ENCODE peak calls at places on chromosomes 11 and 22, in six cellular contexts. One of them, this sample, is unnamed.

GRCh38 chr22:30205281-30206115 is 41.1 kb downstream of the LIF start:
- DNase-seq in dorsolateral prefrontal cortex: peak; percentile 74
- DNase-seq in kidney: peak; percentile 73
- DNase-seq in heart left ventricle: no peak
- DNase-seq in RWPE1: peak; percentile 33
- DNase-seq in H9: no peak
- DNase-seq in this sample: no peak

GRCh38 chr11:38530226-38530625 is 1932.2 kb upstream of the RAG2 start:
- DNase-seq in dorsolateral prefrontal cortex: no peak
- DNase-seq in kidney: no peak
- DNase-seq in heart left ventricle: no peak
- DNase-seq in RWPE1: no peak
- DNase-seq in H9: no peak
- DNase-seq in this sample: no peak

GRCh38 chr22:44811141-44811540 is 58.8 kb downstream of the ARHGAP8 start:
- DNase-seq in dorsolateral prefrontal cortex: no peak
- DNase-seq in kidney: peak; percentile 52
- DNase-seq in heart left ventricle: no peak
- DNase-seq in RWPE1: no peak
- DNase-seq in H9: no peak
- DNase-seq in this sample: no peak

GRCh38 chr22:37804886-37805857 is 2.6 kb upstream of the GCAT start:
- DNase-seq in dorsolateral prefrontal cortex: peak; percentile 93
- DNase-seq in kidney: peak; percentile 96
- DNase-seq in heart left ventricle: peak; percentile 97
- DNase-seq in RWPE1: peak; percentile 69
- DNase-seq in H9: peak; percentile 91
- DNase-seq in this sample: peak; percentile 31

GRCh38 chr22:48574776-48575566 is 1252.7 kb downstream of the BRD1 start:
- DNase-seq in dorsolateral prefrontal cortex: peak; percentile 79
- DNase-seq in kidney: peak; percentile 79
- DNase-seq in heart left ventricle: peak; percentile 49
- DNase-seq in RWPE1: no peak
- DNase-seq in H9: peak; percentile 82
- DNase-seq in this sample: no peak

GRCh38 chr11:88692306-88692705 is 354.8 kb upstream of the CTSC start:
- DNase-seq in dorsolateral prefrontal cortex: no peak
- DNase-seq in kidney: no peak
- DNase-seq in heart left ventricle: no peak
- DNase-seq in RWPE1: no peak
- DNase-seq in H9: no peak
- DNase-seq in this sample: no peak

GRCh38 chr11:118398797-118399564 is 2.4 kb upstream of the ATP5MG start:
- DNase-seq in dorsolateral prefrontal cortex: no peak
- DNase-seq in kidney: no peak
- DNase-seq in heart left ventricle: no peak
- DNase-seq in RWPE1: no peak
- DNase-seq in H9: no peak
- DNase-seq in this sample: no peak

GRCh38 chr22:40057652-40058051 is 62.9 kb downstream of the FAM83F start:
- DNase-seq in dorsolateral prefrontal cortex: no peak
- DNase-seq in kidney: no peak
- DNase-seq in heart left ventricle: no peak
- DNase-seq in RWPE1: no peak
- DNase-seq in H9: no peak
- DNase-seq in this sample: no peak

GRCh38 chr22:45922256-45922655 is 54.7 kb downstream of the WNT7B start:
- DNase-seq in dorsolateral prefrontal cortex: no peak
- DNase-seq in kidney: no peak
- DNase-seq in heart left ventricle: no peak
- DNase-seq in RWPE1: no peak
- DNase-seq in H9: no peak
- DNase-seq in this sample: no peak

GRCh38 chr11:45590743-45591142 is 74.7 kb downstream of the CHST1 start:
- DNase-seq in dorsolateral prefrontal cortex: peak; percentile 15
- DNase-seq in kidney: no peak
- DNase-seq in heart left ventricle: no peak
- DNase-seq in RWPE1: no peak
- DNase-seq in H9: no peak
- DNase-seq in this sample: no peak

GRCh38 chr11:97968071-97968470 is 1052.7 kb upstream of the CNTN5 start:
- DNase-seq in dorsolateral prefrontal cortex: no peak
- DNase-seq in kidney: no peak
- DNase-seq in heart left ventricle: no peak
- DNase-seq in RWPE1: no peak
- DNase-seq in H9: no peak
- DNase-seq in this sample: no peak

GRCh38 chr11:65927904-65928397 is 8.7 kb downstream of the DRAP1 start:
- DNase-seq in dorsolateral prefrontal cortex: no peak
- DNase-seq in kidney: peak; percentile 53
- DNase-seq in heart left ventricle: no peak
- DNase-seq in RWPE1: no peak
- DNase-seq in H9: no peak
- DNase-seq in this sample: no peak

GRCh38 chr11:35282226-35282882 is 137.0 kb downstream of the SLC1A2 start:
- DNase-seq in dorsolateral prefrontal cortex: no peak
- DNase-seq in kidney: no peak
- DNase-seq in heart left ventricle: no peak
- DNase-seq in RWPE1: no peak
- DNase-seq in H9: no peak
- DNase-seq in this sample: no peak

GRCh38 chr11:9396752-9397151 is 12.3 kb downstream of the IPO7 start:
- DNase-seq in dorsolateral prefrontal cortex: no peak
- DNase-seq in kidney: no peak
- DNase-seq in heart left ventricle: no peak
- DNase-seq in RWPE1: no peak
- DNase-seq in H9: no peak
- DNase-seq in this sample: no peak

GRCh38 chr11:47887910-47888569 is 39.9 kb upstream of the NUP160 start:
- DNase-seq in dorsolateral prefrontal cortex: no peak
- DNase-seq in kidney: no peak
- DNase-seq in heart left ventricle: no peak
- DNase-seq in RWPE1: no peak
- DNase-seq in H9: no peak
- DNase-seq in this sample: no peak

GRCh38 chr11:128448487-128448886 is 138.9 kb downstream of the ETS1 start:
- DNase-seq in dorsolateral prefrontal cortex: no peak
- DNase-seq in kidney: peak; percentile 85
- DNase-seq in heart left ventricle: no peak
- DNase-seq in RWPE1: peak; percentile 90
- DNase-seq in H9: peak; percentile 43
- DNase-seq in this sample: peak; percentile 81

GRCh38 chr11:59555601-59556114 is 44.3 kb downstream of the OR4D9 start:
- DNase-seq in dorsolateral prefrontal cortex: no peak
- DNase-seq in kidney: no peak
- DNase-seq in heart left ventricle: no peak
- DNase-seq in RWPE1: no peak
- DNase-seq in H9: no peak
- DNase-seq in this sample: no peak

GRCh38 chr22:37273126-37273845 is 9.0 kb upstream of the CYTH4 start:
- DNase-seq in dorsolateral prefrontal cortex: no peak
- DNase-seq in kidney: no peak
- DNase-seq in heart left ventricle: no peak
- DNase-seq in RWPE1: no peak
- DNase-seq in H9: no peak
- DNase-seq in this sample: no peak

GRCh38 chr11:133966924-133967598 is 10.3 kb upstream of the IGSF9B start:
- DNase-seq in dorsolateral prefrontal cortex: peak; percentile 84
- DNase-seq in kidney: no peak
- DNase-seq in heart left ventricle: peak; percentile 85
- DNase-seq in RWPE1: no peak
- DNase-seq in H9: peak; percentile 77
- DNase-seq in this sample: no peak

GRCh38 chr22:39206491-39206890 is 38.3 kb downstream of the PDGFB start:
- DNase-seq in dorsolateral prefrontal cortex: no peak
- DNase-seq in kidney: peak; percentile 64
- DNase-seq in heart left ventricle: no peak
- DNase-seq in RWPE1: no peak
- DNase-seq in H9: peak; percentile 20
- DNase-seq in this sample: no peak

GRCh38 chr22:50262460-50262911 is 1.0 kb upstream of the MAPK12 start:
- DNase-seq in dorsolateral prefrontal cortex: no peak
- DNase-seq in kidney: no peak
- DNase-seq in heart left ventricle: no peak
- DNase-seq in RWPE1: peak; percentile 60
- DNase-seq in H9: no peak
- DNase-seq in this sample: no peak

GRCh38 chr11:6229911-6230310 is 4.5 kb downstream of the FHIP1B start:
- DNase-seq in dorsolateral prefrontal cortex: no peak
- DNase-seq in kidney: no peak
- DNase-seq in heart left ventricle: no peak
- DNase-seq in RWPE1: no peak
- DNase-seq in H9: no peak
- DNase-seq in this sample: no peak

GRCh38 chr11:46661836-46662235 is 38.6 kb downstream of the ARHGAP1 start:
- DNase-seq in dorsolateral prefrontal cortex: no peak
- DNase-seq in kidney: no peak
- DNase-seq in heart left ventricle: no peak
- DNase-seq in RWPE1: no peak
- DNase-seq in H9: no peak
- DNase-seq in this sample: no peak

GRCh38 chr11:120424970-120425332 is 86.6 kb upstream of the GRIK4 start:
- DNase-seq in dorsolateral prefrontal cortex: no peak
- DNase-seq in kidney: no peak
- DNase-seq in heart left ventricle: no peak
- DNase-seq in RWPE1: no peak
- DNase-seq in H9: no peak
- DNase-seq in this sample: no peak

GRCh38 chr22:18033204-18033998 is 9.0 kb upstream of the MICAL3 start:
- DNase-seq in dorsolateral prefrontal cortex: no peak
- DNase-seq in kidney: no peak
- DNase-seq in heart left ventricle: no peak
- DNase-seq in RWPE1: no peak
- DNase-seq in H9: no peak
- DNase-seq in this sample: no peak

GRCh38 chr11:63869171-63869591 is 30.3 kb downstream of the MARK2 start:
- DNase-seq in dorsolateral prefrontal cortex: no peak
- DNase-seq in kidney: peak; percentile 56
- DNase-seq in heart left ventricle: no peak
- DNase-seq in RWPE1: peak; percentile 46
- DNase-seq in H9: no peak
- DNase-seq in this sample: peak; percentile 56

GRCh38 chr22:24578355-24579241 is 14.3 kb downstream of the LRRC75B start:
- DNase-seq in dorsolateral prefrontal cortex: no peak
- DNase-seq in kidney: no peak
- DNase-seq in heart left ventricle: no peak
- DNase-seq in RWPE1: peak; percentile 55
- DNase-seq in H9: no peak
- DNase-seq in this sample: peak; percentile 90

GRCh38 chr11:18723991-18724390 is 2.0 kb downstream of the IGSF22 start:
- DNase-seq in dorsolateral prefrontal cortex: no peak
- DNase-seq in kidney: no peak
- DNase-seq in heart left ventricle: no peak
- DNase-seq in RWPE1: no peak
- DNase-seq in H9: no peak
- DNase-seq in this sample: no peak

GRCh38 chr11:18720811-18721575 is 5.0 kb downstream of the IGSF22 start:
- DNase-seq in dorsolateral prefrontal cortex: peak; percentile 78
- DNase-seq in kidney: peak; percentile 94
- DNase-seq in heart left ventricle: peak; percentile 90
- DNase-seq in RWPE1: peak; percentile 18
- DNase-seq in H9: peak; percentile 96
- DNase-seq in this sample: no peak

GRCh38 chr11:18720086-18720810 is 5.7 kb downstream of the IGSF22 start:
- DNase-seq in dorsolateral prefrontal cortex: no peak
- DNase-seq in kidney: no peak
- DNase-seq in heart left ventricle: no peak
- DNase-seq in RWPE1: no peak
- DNase-seq in H9: no peak
- DNase-seq in this sample: peak; percentile 31

GRCh38 chr11:18722293-18722637 is 3.7 kb downstream of the IGSF22 start:
- DNase-seq in dorsolateral prefrontal cortex: no peak
- DNase-seq in kidney: no peak
- DNase-seq in heart left ventricle: no peak
- DNase-seq in RWPE1: no peak
- DNase-seq in H9: no peak
- DNase-seq in this sample: no peak

GRCh38 chr11:18721576-18722292 is 4.3 kb downstream of the IGSF22 start:
- DNase-seq in dorsolateral prefrontal cortex: peak; percentile 45
- DNase-seq in kidney: peak; percentile 85
- DNase-seq in heart left ventricle: no peak
- DNase-seq in RWPE1: peak; percentile 28
- DNase-seq in H9: peak; percentile 80
- DNase-seq in this sample: no peak
- H3K27ac ChIP-seq in dorsolateral prefrontal cortex: peak overlapping the region; percentile 16
- H3K27ac ChIP-seq in kidney: no peak overlapping the region
- H3K27ac ChIP-seq in heart left ventricle: peak overlapping the region; percentile 57
- H3K27ac ChIP-seq in RWPE1: no peak overlapping the region
- H3K27ac ChIP-seq in H9: no peak overlapping the region
- H3K27ac ChIP-seq in this sample: peak overlapping the region; percentile 45

GRCh38 chr11:369336-370018 is at the start of gene B4GALNT4:
- DNase-seq in dorsolateral prefrontal cortex: peak; percentile 66
- DNase-seq in kidney: peak; percentile 74
- DNase-seq in heart left ventricle: no peak
- DNase-seq in RWPE1: peak; percentile 68
- DNase-seq in H9: no peak
- DNase-seq in this sample: no peak
- H3K27ac ChIP-seq in dorsolateral prefrontal cortex: peak within 1 kb of the TSS; percentile 73
- H3K27ac ChIP-seq in kidney: no peak within 1 kb of the TSS
- H3K27ac ChIP-seq in heart left ventricle: no peak within 1 kb of the TSS
- H3K27ac ChIP-seq in RWPE1: peak within 1 kb of the TSS; percentile 69
- H3K27ac ChIP-seq in H9: no peak within 1 kb of the TSS
- H3K27ac ChIP-seq in this sample: no peak within 1 kb of the TSS

GRCh38 chr11:12131943-12132789 is 21.8 kb downstream of the MICAL2 start:
- DNase-seq in dorsolateral prefrontal cortex: no peak
- DNase-seq in kidney: no peak
- DNase-seq in heart left ventricle: no peak
- DNase-seq in RWPE1: no peak
- DNase-seq in H9: no peak
- DNase-seq in this sample: no peak
- H3K27ac ChIP-seq in dorsolateral prefrontal cortex: peak overlapping the region; percentile 15
- H3K27ac ChIP-seq in kidney: no peak overlapping the region
- H3K27ac ChIP-seq in heart left ventricle: no peak overlapping the region
- H3K27ac ChIP-seq in RWPE1: peak overlapping the region; percentile 39
- H3K27ac ChIP-seq in H9: no peak overlapping the region
- H3K27ac ChIP-seq in this sample: peak overlapping the region; percentile 10

DNA sequence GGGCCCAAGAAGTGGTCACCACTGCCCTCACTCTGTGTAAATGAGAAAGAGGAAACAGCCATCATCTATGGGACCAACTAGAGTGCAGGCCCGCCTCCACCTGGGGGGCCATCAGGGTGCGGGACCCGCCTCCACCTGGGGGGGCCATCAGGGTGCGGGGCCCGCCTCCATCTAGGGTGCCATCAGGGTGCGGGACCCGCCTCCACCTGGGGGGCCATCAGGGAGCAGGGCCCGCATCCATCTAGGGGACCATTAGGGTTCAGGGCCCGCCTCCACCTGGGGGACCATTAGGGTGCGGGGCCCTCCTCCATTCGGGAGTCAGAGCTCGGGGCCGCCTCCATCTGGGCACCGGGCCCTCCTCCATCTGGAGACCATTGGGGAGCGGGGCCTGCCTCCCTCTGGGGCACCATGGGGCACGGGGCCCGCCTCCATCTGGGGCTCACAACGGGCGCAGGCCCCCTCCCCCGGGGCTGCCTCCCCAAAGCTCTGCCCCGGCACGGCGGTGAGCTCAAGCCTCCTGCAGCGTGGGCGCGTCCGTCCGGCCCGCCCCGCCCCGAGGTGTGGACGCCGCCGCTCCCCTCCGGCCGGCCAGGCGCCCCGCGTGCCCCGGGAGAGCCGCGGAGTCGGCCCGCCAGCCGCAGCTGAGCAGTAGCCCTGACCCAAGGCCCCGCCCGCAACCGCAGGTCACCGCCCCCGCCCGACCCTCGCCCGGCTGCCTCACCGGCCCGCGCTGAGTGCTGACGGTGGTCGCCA is 511 bp downstream of the TOLLIP start:
- DNase-seq in dorsolateral prefrontal cortex: no peak
- DNase-seq in kidney: peak; percentile 83
- DNase-seq in heart left ventricle: no peak
- DNase-seq in RWPE1: peak; percentile 57
- DNase-seq in H9: no peak
- DNase-seq in this sample: no peak
- H3K27ac ChIP-seq in dorsolateral prefrontal cortex: peak overlapping the region; percentile 86
- H3K27ac ChIP-seq in kidney: peak overlapping the region; percentile 93
- H3K27ac ChIP-seq in heart left ventricle: peak overlapping the region; percentile 96
- H3K27ac ChIP-seq in RWPE1: peak overlapping the region; percentile 84
- H3K27ac ChIP-seq in H9: no peak overlapping the region
- H3K27ac ChIP-seq in this sample: peak overlapping the region; percentile 88

This sample was measured in epithelial cell of prostate.